ENCODE peak calls at places on chromosome 17, in ten cellular contexts. N is AG09309, E is colonic mucosa, A is dorsolateral prefrontal cortex, O is NB4, D is adrenal gland, F is prostate gland, X is cardiac muscle cell, I is uterus, Z is body of pancreas. R is an unnamed sample.
A peak's percentile ranks its signal among the peaks of the same experiment; 100 is the strongest.

GRCh38 chr17:21397341-21398050 is 21.3 kb downstream of the KCNJ12 start:
- DNase-seq in N (peak; percentile 38), E (no peak), A (no peak), O (peak; percentile 19), D (no peak), F (no peak), X (peak; percentile 61), I (peak; percentile 67), Z (peak; percentile 15), R (peak; percentile 77)

GRCh38 chr17:42846594-42847280 is 2.4 kb downstream of the AOC2 start:
- DNase-seq in N (peak; percentile 20), E (no peak), A (no peak), O (peak; percentile 33), D (no peak), F (no peak), X (no peak), I (no peak), Z (peak; percentile 32), R (peak; percentile 38)

GRCh38 chr17:55434721-55435120 is 13.1 kb upstream of the MMD start:
- DNase-seq in N (no peak), E (no peak), A (no peak), O (no peak), D (no peak), F (no peak), X (no peak), I (no peak), Z (no peak), R (no peak)

GRCh38 chr17:81831563-81831956 is 1.5 kb downstream of the MCRIP1 start:
- DNase-seq in N (no peak), E (no peak), A (no peak), O (no peak), D (no peak), F (no peak), X (no peak), I (no peak), Z (no peak), R (no peak)

GRCh38 chr17:79572136-79572915 is 38.5 kb downstream of the RBFOX3 start:
- DNase-seq in N (no peak), E (no peak), A (no peak), O (no peak), D (no peak), F (no peak), X (no peak), I (no peak), Z (no peak), R (no peak)

GRCh38 chr17:36089888-36090836 is at the start of gene CCL3:
- DNase-seq in N (no peak), E (no peak), A (no peak), O (peak; percentile 87), D (no peak), F (no peak), X (no peak), I (no peak), Z (peak; percentile 61), R (no peak)

GRCh38 chr17:55420776-55421178 is 858 bp downstream of the MMD start:
- DNase-seq in N (no peak), E (peak; percentile 58), A (peak; percentile 44), O (peak; percentile 53), D (peak; percentile 45), F (peak; percentile 30), X (peak; percentile 62), I (peak; percentile 36), Z (peak; percentile 32), R (peak; percentile 38)

GRCh38 chr17:8190506-8190905 is 526 bp upstream of the BORCS6 start:
- DNase-seq in N (no peak), E (no peak), A (no peak), O (no peak), D (no peak), F (no peak), X (no peak), I (no peak), Z (no peak), R (no peak)

GRCh38 chr17:75480281-75480680 is 23.8 kb downstream of the TMEM94 start:
- DNase-seq in N (no peak), E (no peak), A (no peak), O (no peak), D (no peak), F (no peak), X (no peak), I (no peak), Z (no peak), R (no peak)

GRCh38 chr17:4304417-4305027 is 40.7 kb upstream of the ANKFY1 start:
- DNase-seq in N (peak; percentile 3), E (peak; percentile 69), A (no peak), O (peak; percentile 48), D (peak; percentile 53), F (peak; percentile 39), X (peak; percentile 64), I (peak; percentile 24), Z (peak; percentile 51), R (peak; percentile 58)

GRCh38 chr17:59330314-59330942 is 1.0 kb upstream of the YPEL2 start:
- DNase-seq in N (no peak), E (peak; percentile 91), A (no peak), O (peak; percentile 14), D (peak; percentile 70), F (peak; percentile 11), X (peak; percentile 38), I (peak; percentile 31), Z (peak; percentile 93), R (peak; percentile 27)

GRCh38 chr17:39687101-39687545 is 734 bp downstream of the PGAP3 start:
- DNase-seq in N (no peak), E (no peak), A (no peak), O (no peak), D (no peak), F (no peak), X (no peak), I (no peak), Z (no peak), R (no peak)

GRCh38 chr17:17693955-17694228 is 12.6 kb downstream of the RAI1 start:
- DNase-seq in N (no peak), E (no peak), A (no peak), O (no peak), D (no peak), F (no peak), X (no peak), I (no peak), Z (no peak), R (no peak)

GRCh38 chr17:75662511-75662910 is 4.4 kb downstream of the RECQL5 start:
- DNase-seq in N (no peak), E (no peak), A (no peak), O (no peak), D (no peak), F (no peak), X (no peak), I (no peak), Z (no peak), R (no peak)

GRCh38 chr17:28042657-28042720 is at the start of gene NLK:
- DNase-seq in N (no peak), E (no peak), A (no peak), O (no peak), D (no peak), F (no peak), X (no peak), I (no peak), Z (no peak), R (no peak)

GRCh38 chr17:67696347-67696746 is 21.4 kb upstream of the NOL11 start:
- DNase-seq in N (no peak), E (no peak), A (no peak), O (no peak), D (no peak), F (no peak), X (no peak), I (no peak), Z (no peak), R (no peak)
- TF ChIP-seq CTCF in N (no peak), E (no peak), A (no peak), O (no peak), D (no peak), F (no peak), X (no peak), I (no peak), Z (no peak), R (no peak)

GRCh38 chr17:15266325-15266950 is 1.3 kb upstream of the PMP22 start:
- DNase-seq in N (no peak), E (no peak), A (no peak), O (no peak), D (no peak), F (no peak), X (no peak), I (no peak), Z (no peak), R (no peak)

GRCh38 chr17:15263680-15264079 is 1.4 kb downstream of the PMP22 start:
- DNase-seq in N (no peak), E (no peak), A (no peak), O (no peak), D (no peak), F (no peak), X (no peak), I (no peak), Z (no peak), R (no peak)

GRCh38 chr17:15263206-15263579 is 1.9 kb downstream of the PMP22 start:
- DNase-seq in N (peak; percentile 71), E (peak; percentile 72), A (peak; percentile 83), O (no peak), D (peak; percentile 47), F (peak; percentile 12), X (peak; percentile 51), I (peak; percentile 88), Z (peak; percentile 61), R (peak; percentile 73)

GRCh38 chr17:15264542-15264941 is 584 bp downstream of the PMP22 start:
- DNase-seq in N (no peak), E (peak; percentile 84), A (no peak), O (no peak), D (no peak), F (peak; percentile 26), X (no peak), I (no peak), Z (peak; percentile 93), R (no peak)

GRCh38 chr17:15265131-15265530 is at the start of gene PMP22:
- DNase-seq in N (no peak), E (peak; percentile 50), A (no peak), O (no peak), D (no peak), F (no peak), X (no peak), I (peak; percentile 52), Z (peak; percentile 26), R (no peak)
- H3K4me3 ChIP-seq in N (no peak within 1 kb of the TSS), E (peak within 1 kb of the TSS; percentile 12), A (peak within 1 kb of the TSS; percentile 78), O (no peak within 1 kb of the TSS), D (no peak within 1 kb of the TSS), F (no peak within 1 kb of the TSS), X (no peak within 1 kb of the TSS), I (peak within 1 kb of the TSS; percentile 10), Z (no peak within 1 kb of the TSS), R (no peak within 1 kb of the TSS)

DNA sequence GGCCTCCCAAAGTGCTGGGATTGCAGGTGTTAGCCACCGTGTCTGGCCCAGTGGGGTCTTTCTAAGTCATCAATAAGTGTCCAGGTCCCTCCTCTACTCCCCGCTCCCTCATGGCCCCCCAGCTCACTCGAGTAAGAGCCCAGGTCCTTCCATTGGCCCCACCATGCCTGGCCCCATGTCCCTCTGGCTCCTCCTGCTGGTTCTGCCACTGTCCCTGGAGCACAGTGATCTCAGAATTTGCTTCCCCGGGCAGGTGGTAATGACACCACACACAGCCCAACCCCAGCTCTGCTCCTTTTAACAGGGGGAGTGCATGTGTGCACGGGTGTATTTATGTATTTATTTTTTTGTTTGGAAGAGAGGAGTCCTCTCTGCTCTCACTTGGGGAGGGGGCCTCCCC is 19.6 kb downstream of the MGAT5B start:
- DNase-seq in N (no peak), E (no peak), A (no peak), O (no peak), D (no peak), F (no peak), X (no peak), I (no peak), Z (no peak), R (no peak)
- TF ChIP-seq CTCF in N (peak; percentile 28), E (no peak), A (no peak), O (peak; percentile 22), D (no peak), F (no peak), X (peak; percentile 20), I (no peak), Z (no peak), R (peak; percentile 16)

GRCh38 chr17:77458202-77459017 is 317.6 kb downstream of the SEC14L1 start:
- DNase-seq in N (no peak), E (no peak), A (no peak), O (no peak), D (no peak), F (no peak), X (peak; percentile 61), I (no peak), Z (no peak), R (no peak)
- H3K4me3 ChIP-seq in N (no peak overlapping the region), E (no peak overlapping the region), A (no peak overlapping the region), O (no peak overlapping the region), D (no peak overlapping the region), F (no peak overlapping the region), X (no peak overlapping the region), I (no peak overlapping the region), Z (no peak overlapping the region), R (no peak overlapping the region)

R was measured in fibroblast of villous mesenchyme.